ENCODE peak calls at places on chromosomes 7 and 10, in ten cellular contexts. M, E, B, R, U, W, Y, G, I and Z are unnamed samples.

GRCh38 chr7:70752794-70753241 is 379.1 kb upstream of the GALNT17 start:
- DNase-seq in U (peak; percentile 57), I (no peak), R (no peak), Y (no peak), E (no peak), W (peak; percentile 18), B (no peak), G (no peak), M (no peak), Z (no peak)

GRCh38 chr10:3995302-3996210 is 210.5 kb upstream of the KLF6 start:
- DNase-seq in B (no peak), U (peak; percentile 88), M (no peak), R (no peak), G (no peak), Y (no peak), E (no peak), W (peak; percentile 64), I (no peak), Z (no peak)

GRCh38 chr10:103192451-103193106 is 493 bp downstream of the NT5C2 start:
- DNase-seq in Y (peak; percentile 67), U (peak; percentile 75), R (peak; percentile 70), B (peak; percentile 82), I (peak; percentile 85), M (peak; percentile 84), E (peak; percentile 86), G (peak; percentile 91), W (peak; percentile 69), Z (peak; percentile 93)

GRCh38 chr7:155237730-155238129 is 59.9 kb upstream of the INSIG1 start:
- DNase-seq in W (no peak), I (no peak), Y (no peak), G (no peak), R (no peak), E (no peak), M (no peak), B (no peak), U (no peak), Z (peak; percentile 37)

GRCh38 chr7:151016942-151017341 is 7.4 kb downstream of the ATG9B start:
- DNase-seq in W (no peak), I (no peak), B (no peak), M (no peak), U (no peak), Y (no peak), G (no peak), E (no peak), R (no peak), Z (no peak)

GRCh38 chr7:3451696-3452095 is 150.6 kb downstream of the SDK1 start:
- DNase-seq in I (no peak), Y (no peak), U (no peak), G (no peak), R (no peak), E (peak; percentile 8), W (no peak), B (no peak), M (no peak), Z (no peak)

GRCh38 chr7:119969054-119969453 is 303.9 kb upstream of the KCND2 start:
- DNase-seq in R (no peak), B (no peak), M (no peak), G (no peak), I (no peak), Y (no peak), E (no peak), W (no peak), U (no peak), Z (no peak)

GRCh38 chr10:118459642-118460193 is 117.6 kb upstream of the FAM204A start:
- DNase-seq in Y (peak; percentile 74), B (peak; percentile 40), R (peak; percentile 75), G (peak; percentile 84), I (peak; percentile 61), M (peak; percentile 51), E (peak; percentile 71), W (peak; percentile 67), U (peak; percentile 39), Z (no peak)

GRCh38 chr7:119270045-119270464 is 1002.9 kb upstream of the KCND2 start:
- DNase-seq in G (peak; percentile 88), M (peak; percentile 53), W (peak; percentile 67), I (peak; percentile 33), Y (peak; percentile 55), B (peak; percentile 32), U (peak; percentile 55), R (peak; percentile 18), E (peak; percentile 72), Z (peak; percentile 69)

GRCh38 chr10:4648968-4649367 is 177.0 kb upstream of the AKR1E2 start:
- DNase-seq in R (no peak), M (no peak), I (no peak), B (no peak), G (no peak), U (no peak), Y (no peak), E (no peak), W (no peak), Z (no peak)

GRCh38 chr10:99450156-99450555 is 19.7 kb upstream of the GOT1 start:
- DNase-seq in Y (no peak), G (no peak), E (no peak), B (no peak), R (no peak), U (no peak), I (no peak), W (no peak), M (no peak), Z (no peak)

GRCh38 chr7:98622926-98623325 is 5.8 kb downstream of the NPTX2 start:
- DNase-seq in G (no peak), B (no peak), U (no peak), E (no peak), I (no peak), Y (no peak), R (no peak), M (no peak), W (no peak), Z (no peak)

GRCh38 chr7:6106140-6106904 is 75.1 kb downstream of the ANKRD61 start:
- DNase-seq in U (peak; percentile 38), W (peak; percentile 25), M (peak; percentile 31), B (peak; percentile 9), I (no peak), E (peak; percentile 29), R (peak; percentile 8), Y (no peak), G (peak; percentile 64), Z (peak; percentile 9)

GRCh38 chr7:158351481-158351880 is 236.1 kb downstream of the PTPRN2 start:
- DNase-seq in W (no peak), U (no peak), M (peak; percentile 15), I (no peak), B (no peak), R (no peak), G (no peak), E (no peak), Y (no peak), Z (no peak)

GRCh38 chr7:55534916-55535636 is 37.2 kb downstream of the VOPP1 start:
- DNase-seq in G (no peak), B (no peak), M (no peak), E (no peak), R (no peak), U (no peak), W (no peak), Y (no peak), I (no peak), Z (no peak)

GRCh38 chr7:55533050-55533728 is 39.1 kb downstream of the VOPP1 start:
- DNase-seq in W (peak; percentile 37), E (no peak), I (no peak), M (peak; percentile 54), B (no peak), U (peak; percentile 86), Y (no peak), G (peak; percentile 68), R (peak; percentile 13), Z (peak; percentile 60)

GRCh38 chr7:55534262-55534915 is 37.9 kb downstream of the VOPP1 start:
- DNase-seq in W (peak; percentile 40), R (peak; percentile 19), U (peak; percentile 81), M (peak; percentile 69), G (peak; percentile 53), I (peak; percentile 59), B (no peak), E (no peak), Y (no peak), Z (peak; percentile 81)

GRCh38 chr7:55532150-55532917 is 40.0 kb downstream of the VOPP1 start:
- DNase-seq in R (no peak), W (no peak), G (no peak), B (no peak), I (no peak), M (no peak), E (no peak), Y (no peak), U (no peak), Z (no peak)

GRCh38 chr7:55533729-55534080 is 38.6 kb downstream of the VOPP1 start:
- DNase-seq in Y (no peak), M (no peak), W (no peak), U (no peak), R (no peak), B (no peak), I (no peak), G (no peak), E (no peak), Z (no peak)
- H3K4me3 ChIP-seq in Y (no peak overlapping the region), M (no peak overlapping the region), W (no peak overlapping the region), U (no peak overlapping the region), R (no peak overlapping the region), B (no peak overlapping the region), I (no peak overlapping the region), G (no peak overlapping the region), E (no peak overlapping the region), Z (no peak overlapping the region)

DNA sequence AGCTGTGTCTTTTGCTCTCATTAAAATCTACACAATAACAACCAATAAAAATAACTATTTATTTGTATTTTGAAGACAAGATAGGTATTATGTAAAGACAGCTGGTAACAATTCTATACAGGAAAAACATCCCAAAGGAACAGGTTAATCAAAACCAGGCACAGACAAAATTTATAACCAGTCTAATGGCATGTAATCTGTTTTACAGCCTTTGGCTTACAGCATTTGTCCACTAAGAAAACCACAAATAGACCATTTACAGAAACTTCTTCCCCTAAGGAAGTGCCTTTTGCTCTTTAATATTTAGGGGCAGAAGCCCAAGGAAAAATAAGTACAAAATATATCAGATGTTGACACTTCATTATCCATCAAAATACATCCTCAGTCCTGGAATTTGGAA is 65.0 kb downstream of the SVIL start:
- DNase-seq in W (no peak), I (no peak), M (no peak), G (no peak), E (no peak), U (no peak), R (no peak), B (no peak), Y (no peak), Z (no peak)
- H3K27ac ChIP-seq in W (no peak overlapping the region), I (no peak overlapping the region), M (no peak overlapping the region), G (no peak overlapping the region), E (no peak overlapping the region), U (no peak overlapping the region), R (no peak overlapping the region), B (no peak overlapping the region), Y (no peak overlapping the region), Z (no peak overlapping the region)

GRCh38 chr7:2374830-2375728 is 20.5 kb downstream of the EIF3B start:
- DNase-seq in U (no peak), M (no peak), R (no peak), G (no peak), W (no peak), B (no peak), E (no peak), I (no peak), Y (no peak), Z (no peak)
- H3K36me3 ChIP-seq in U (peaks cover 88% of the 10 kb centered on the region), M (peaks cover 90% of the 10 kb centered on the region), R (peaks cover 66% of the 10 kb centered on the region), G (peaks cover 45% of the 10 kb centered on the region), W (peaks cover 88% of the 10 kb centered on the region), B (no peaks in the 10 kb centered on the region), E (no peaks in the 10 kb centered on the region), I (peaks cover 94% of the 10 kb centered on the region), Y (peaks cover 93% of the 10 kb centered on the region), Z (peaks cover 7% of the 10 kb centered on the region)

DNA sequence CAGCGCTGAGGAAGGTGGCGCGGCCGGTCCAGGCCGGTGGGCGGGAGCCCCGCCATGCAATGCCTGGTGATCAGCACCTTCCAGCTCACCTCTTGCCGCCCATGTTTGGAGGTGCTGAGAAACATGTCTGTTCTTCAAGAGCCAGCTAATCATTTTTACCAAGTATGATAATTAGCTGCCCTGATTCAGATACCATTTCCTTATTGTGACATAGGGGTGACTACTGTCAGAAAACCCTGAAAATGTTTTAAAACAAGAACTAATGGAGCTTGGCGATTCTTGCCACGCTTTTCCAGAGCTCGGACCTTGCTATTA is 33.5 kb upstream of the SFTPD start:
- DNase-seq in I (no peak), E (no peak), U (no peak), Y (no peak), M (no peak), W (no peak), G (no peak), B (no peak), R (no peak), Z (no peak)
- H3K4me3 ChIP-seq in I (peak overlapping the region; percentile 96), E (no peak overlapping the region), U (peak overlapping the region; percentile 61), Y (peak overlapping the region; percentile 52), M (no peak overlapping the region), W (peak overlapping the region; percentile 17), G (no peak overlapping the region), B (peak overlapping the region; percentile 53), R (peak overlapping the region; percentile 40), Z (peak overlapping the region; percentile 42)